ENCODE peak calls at places on chromosomes 6 and 20, in nine cellular contexts. One of them, this sample, is unnamed.

GRCh38 chr20:58839474-58839874 is 11.2 kb downstream of the GNAS-AS1 start:
- DNase-seq in stimulated activated naive CD4-positive, alpha-beta T cell treated with Interleukin-2 at 50 U/mL for 16 hours: peak
- DNase-seq in hippocampal formation: no peak
- DNase-seq in fibroblast of lung: peak
- DNase-seq in NCI-H460: peak
- DNase-seq in memory B cell: no peak
- DNase-seq in T-helper 2 cell: no peak
- DNase-seq in GM10248: no peak
- DNase-seq in endothelial cell: peak
- DNase-seq in this sample: no peak

GRCh38 chr6:62371840-62372239 is 85.8 kb upstream of the KHDRBS2 start:
- DNase-seq in T-helper 2 cell: no peak
- DNase-seq in fibroblast of lung: no peak
- DNase-seq in memory B cell: no peak
- DNase-seq in stimulated activated naive CD4-positive, alpha-beta T cell treated with Interleukin-2 at 50 U/mL for 16 hours: no peak
- DNase-seq in NCI-H460: no peak
- DNase-seq in endothelial cell: no peak
- DNase-seq in GM10248: no peak
- DNase-seq in hippocampal formation: no peak
- DNase-seq in this sample: no peak

GRCh38 chr6:10389739-10390494 is 25.0 kb downstream of the TFAP2A start:
- DNase-seq in NCI-H460: no peak
- DNase-seq in stimulated activated naive CD4-positive, alpha-beta T cell treated with Interleukin-2 at 50 U/mL for 16 hours: no peak
- DNase-seq in hippocampal formation: no peak
- DNase-seq in memory B cell: no peak
- DNase-seq in endothelial cell: no peak
- DNase-seq in fibroblast of lung: no peak
- DNase-seq in T-helper 2 cell: no peak
- DNase-seq in GM10248: no peak
- DNase-seq in this sample: no peak

GRCh38 chr6:142927904-142928303 is 17.1 kb downstream of the HIVEP2 start:
- DNase-seq in GM10248: no peak
- DNase-seq in memory B cell: no peak
- DNase-seq in stimulated activated naive CD4-positive, alpha-beta T cell treated with Interleukin-2 at 50 U/mL for 16 hours: no peak
- DNase-seq in endothelial cell: no peak
- DNase-seq in NCI-H460: no peak
- DNase-seq in T-helper 2 cell: no peak
- DNase-seq in hippocampal formation: no peak
- DNase-seq in fibroblast of lung: peak
- DNase-seq in this sample: no peak

GRCh38 chr6:64258752-64259151 is 623.1 kb downstream of the PHF3 start:
- DNase-seq in hippocampal formation: no peak
- DNase-seq in stimulated activated naive CD4-positive, alpha-beta T cell treated with Interleukin-2 at 50 U/mL for 16 hours: no peak
- DNase-seq in endothelial cell: no peak
- DNase-seq in NCI-H460: no peak
- DNase-seq in T-helper 2 cell: no peak
- DNase-seq in fibroblast of lung: no peak
- DNase-seq in GM10248: no peak
- DNase-seq in memory B cell: no peak
- DNase-seq in this sample: no peak

GRCh38 chr20:32979201-32979998 is 24.8 kb downstream of the SUN5 start:
- DNase-seq in NCI-H460: no peak
- DNase-seq in hippocampal formation: no peak
- DNase-seq in memory B cell: no peak
- DNase-seq in fibroblast of lung: no peak
- DNase-seq in endothelial cell: no peak
- DNase-seq in GM10248: no peak
- DNase-seq in T-helper 2 cell: no peak
- DNase-seq in stimulated activated naive CD4-positive, alpha-beta T cell treated with Interleukin-2 at 50 U/mL for 16 hours: no peak
- DNase-seq in this sample: no peak

GRCh38 chr6:50891290-50891689 is 72.6 kb downstream of the TFAP2B start:
- DNase-seq in memory B cell: no peak
- DNase-seq in hippocampal formation: no peak
- DNase-seq in GM10248: no peak
- DNase-seq in NCI-H460: no peak
- DNase-seq in endothelial cell: no peak
- DNase-seq in fibroblast of lung: no peak
- DNase-seq in stimulated activated naive CD4-positive, alpha-beta T cell treated with Interleukin-2 at 50 U/mL for 16 hours: no peak
- DNase-seq in T-helper 2 cell: no peak
- DNase-seq in this sample: no peak

GRCh38 chr6:120363429-120363828 is 970.9 kb downstream of the TBC1D32 start:
- DNase-seq in endothelial cell: no peak
- DNase-seq in fibroblast of lung: no peak
- DNase-seq in stimulated activated naive CD4-positive, alpha-beta T cell treated with Interleukin-2 at 50 U/mL for 16 hours: no peak
- DNase-seq in memory B cell: no peak
- DNase-seq in hippocampal formation: no peak
- DNase-seq in T-helper 2 cell: no peak
- DNase-seq in GM10248: no peak
- DNase-seq in NCI-H460: no peak
- DNase-seq in this sample: no peak

GRCh38 chr6:72111611-72112010 is 225.3 kb downstream of the RIMS1 start:
- DNase-seq in GM10248: no peak
- DNase-seq in NCI-H460: no peak
- DNase-seq in T-helper 2 cell: no peak
- DNase-seq in hippocampal formation: no peak
- DNase-seq in stimulated activated naive CD4-positive, alpha-beta T cell treated with Interleukin-2 at 50 U/mL for 16 hours: no peak
- DNase-seq in endothelial cell: no peak
- DNase-seq in fibroblast of lung: no peak
- DNase-seq in memory B cell: no peak
- DNase-seq in this sample: no peak

GRCh38 chr6:111852704-111853103 is 20.5 kb downstream of the FYN start:
- DNase-seq in T-helper 2 cell: no peak
- DNase-seq in GM10248: no peak
- DNase-seq in endothelial cell: no peak
- DNase-seq in hippocampal formation: no peak
- DNase-seq in NCI-H460: no peak
- DNase-seq in fibroblast of lung: peak
- DNase-seq in memory B cell: no peak
- DNase-seq in stimulated activated naive CD4-positive, alpha-beta T cell treated with Interleukin-2 at 50 U/mL for 16 hours: no peak
- DNase-seq in this sample: no peak

GRCh38 chr6:170259301-170259700 is 31.6 kb downstream of the DLL1 start:
- DNase-seq in hippocampal formation: no peak
- DNase-seq in GM10248: no peak
- DNase-seq in fibroblast of lung: no peak
- DNase-seq in T-helper 2 cell: no peak
- DNase-seq in NCI-H460: no peak
- DNase-seq in endothelial cell: no peak
- DNase-seq in stimulated activated naive CD4-positive, alpha-beta T cell treated with Interleukin-2 at 50 U/mL for 16 hours: no peak
- DNase-seq in memory B cell: no peak
- DNase-seq in this sample: no peak

GRCh38 chr6:148808786-148809304 is 62.0 kb downstream of the UST start:
- DNase-seq in GM10248: no peak
- DNase-seq in T-helper 2 cell: no peak
- DNase-seq in stimulated activated naive CD4-positive, alpha-beta T cell treated with Interleukin-2 at 50 U/mL for 16 hours: no peak
- DNase-seq in memory B cell: no peak
- DNase-seq in fibroblast of lung: no peak
- DNase-seq in NCI-H460: no peak
- DNase-seq in endothelial cell: no peak
- DNase-seq in hippocampal formation: no peak
- DNase-seq in this sample: no peak

GRCh38 chr20:36467076-36467999 is 74.0 kb upstream of the MYL9 start:
- DNase-seq in hippocampal formation: no peak
- DNase-seq in NCI-H460: no peak
- DNase-seq in stimulated activated naive CD4-positive, alpha-beta T cell treated with Interleukin-2 at 50 U/mL for 16 hours: peak
- DNase-seq in GM10248: peak
- DNase-seq in endothelial cell: no peak
- DNase-seq in T-helper 2 cell: peak
- DNase-seq in memory B cell: no peak
- DNase-seq in fibroblast of lung: peak
- DNase-seq in this sample: peak

GRCh38 chr6:109314313-109314712 is 68.0 kb downstream of the CD164 start:
- DNase-seq in NCI-H460: no peak
- DNase-seq in fibroblast of lung: no peak
- DNase-seq in endothelial cell: no peak
- DNase-seq in memory B cell: no peak
- DNase-seq in GM10248: no peak
- DNase-seq in stimulated activated naive CD4-positive, alpha-beta T cell treated with Interleukin-2 at 50 U/mL for 16 hours: no peak
- DNase-seq in hippocampal formation: no peak
- DNase-seq in T-helper 2 cell: no peak
- DNase-seq in this sample: no peak

GRCh38 chr20:44136579-44136978 is 50.4 kb downstream of the JPH2 start:
- DNase-seq in fibroblast of lung: no peak
- DNase-seq in hippocampal formation: no peak
- DNase-seq in endothelial cell: no peak
- DNase-seq in GM10248: no peak
- DNase-seq in stimulated activated naive CD4-positive, alpha-beta T cell treated with Interleukin-2 at 50 U/mL for 16 hours: no peak
- DNase-seq in NCI-H460: no peak
- DNase-seq in memory B cell: no peak
- DNase-seq in T-helper 2 cell: no peak
- DNase-seq in this sample: no peak

GRCh38 chr20:48025061-48025515 is 239.8 kb upstream of the SULF2 start:
- DNase-seq in endothelial cell: no peak
- DNase-seq in stimulated activated naive CD4-positive, alpha-beta T cell treated with Interleukin-2 at 50 U/mL for 16 hours: no peak
- DNase-seq in memory B cell: no peak
- DNase-seq in GM10248: no peak
- DNase-seq in fibroblast of lung: peak
- DNase-seq in NCI-H460: no peak
- DNase-seq in hippocampal formation: no peak
- DNase-seq in T-helper 2 cell: no peak
- DNase-seq in this sample: peak

GRCh38 chr20:13285408-13285807 is 64.3 kb downstream of the ISM1 start:
- DNase-seq in endothelial cell: no peak
- DNase-seq in memory B cell: no peak
- DNase-seq in NCI-H460: no peak
- DNase-seq in fibroblast of lung: no peak
- DNase-seq in T-helper 2 cell: no peak
- DNase-seq in GM10248: no peak
- DNase-seq in hippocampal formation: no peak
- DNase-seq in stimulated activated naive CD4-positive, alpha-beta T cell treated with Interleukin-2 at 50 U/mL for 16 hours: no peak
- DNase-seq in this sample: no peak

GRCh38 chr6:167795874-167796667 is 30.6 kb upstream of the AFDN start:
- DNase-seq in fibroblast of lung: no peak
- DNase-seq in stimulated activated naive CD4-positive, alpha-beta T cell treated with Interleukin-2 at 50 U/mL for 16 hours: no peak
- DNase-seq in hippocampal formation: peak
- DNase-seq in memory B cell: no peak
- DNase-seq in endothelial cell: no peak
- DNase-seq in T-helper 2 cell: no peak
- DNase-seq in GM10248: no peak
- DNase-seq in NCI-H460: no peak
- DNase-seq in this sample: no peak

GRCh38 chr6:155084431-155085123 is 89.5 kb downstream of the TIAM2 start:
- DNase-seq in endothelial cell: no peak
- DNase-seq in GM10248: no peak
- DNase-seq in T-helper 2 cell: no peak
- DNase-seq in fibroblast of lung: no peak
- DNase-seq in stimulated activated naive CD4-positive, alpha-beta T cell treated with Interleukin-2 at 50 U/mL for 16 hours: no peak
- DNase-seq in memory B cell: no peak
- DNase-seq in hippocampal formation: no peak
- DNase-seq in NCI-H460: no peak
- DNase-seq in this sample: no peak

GRCh38 chr6:119308994-119309657 is 40.4 kb downstream of the MAN1A1 start:
- DNase-seq in NCI-H460: no peak
- DNase-seq in GM10248: no peak
- DNase-seq in hippocampal formation: no peak
- DNase-seq in memory B cell: no peak
- DNase-seq in endothelial cell: no peak
- DNase-seq in T-helper 2 cell: no peak
- DNase-seq in fibroblast of lung: peak
- DNase-seq in stimulated activated naive CD4-positive, alpha-beta T cell treated with Interleukin-2 at 50 U/mL for 16 hours: no peak
- DNase-seq in this sample: no peak

GRCh38 chr6:143950874-143951273 is 57.2 kb downstream of the PLAGL1 start:
- DNase-seq in T-helper 2 cell: no peak
- DNase-seq in NCI-H460: no peak
- DNase-seq in memory B cell: no peak
- DNase-seq in GM10248: no peak
- DNase-seq in hippocampal formation: no peak
- DNase-seq in fibroblast of lung: no peak
- DNase-seq in stimulated activated naive CD4-positive, alpha-beta T cell treated with Interleukin-2 at 50 U/mL for 16 hours: no peak
- DNase-seq in endothelial cell: no peak
- DNase-seq in this sample: no peak

GRCh38 chr6:112485140-112485539 is 138.0 kb downstream of the RFPL4B start:
- DNase-seq in endothelial cell: no peak
- DNase-seq in stimulated activated naive CD4-positive, alpha-beta T cell treated with Interleukin-2 at 50 U/mL for 16 hours: no peak
- DNase-seq in NCI-H460: no peak
- DNase-seq in hippocampal formation: no peak
- DNase-seq in T-helper 2 cell: no peak
- DNase-seq in memory B cell: no peak
- DNase-seq in GM10248: no peak
- DNase-seq in fibroblast of lung: no peak
- DNase-seq in this sample: no peak

GRCh38 chr20:57473246-57474042 is 51.5 kb downstream of the CTCFL start:
- DNase-seq in endothelial cell: no peak
- DNase-seq in NCI-H460: no peak
- DNase-seq in memory B cell: no peak
- DNase-seq in fibroblast of lung: no peak
- DNase-seq in T-helper 2 cell: no peak
- DNase-seq in GM10248: peak
- DNase-seq in stimulated activated naive CD4-positive, alpha-beta T cell treated with Interleukin-2 at 50 U/mL for 16 hours: no peak
- DNase-seq in hippocampal formation: peak
- DNase-seq in this sample: peak

GRCh38 chr6:30061766-30062458 is 847 bp downstream of the POLR1H start:
- DNase-seq in stimulated activated naive CD4-positive, alpha-beta T cell treated with Interleukin-2 at 50 U/mL for 16 hours: peak
- DNase-seq in T-helper 2 cell: peak
- DNase-seq in endothelial cell: no peak
- DNase-seq in memory B cell: no peak
- DNase-seq in NCI-H460: no peak
- DNase-seq in fibroblast of lung: peak
- DNase-seq in hippocampal formation: no peak
- DNase-seq in GM10248: no peak
- DNase-seq in this sample: peak

GRCh38 chr6:26530203-26530602 is 8.0 kb upstream of the HMGN4 start:
- DNase-seq in hippocampal formation: no peak
- DNase-seq in fibroblast of lung: no peak
- DNase-seq in endothelial cell: no peak
- DNase-seq in NCI-H460: no peak
- DNase-seq in stimulated activated naive CD4-positive, alpha-beta T cell treated with Interleukin-2 at 50 U/mL for 16 hours: no peak
- DNase-seq in memory B cell: no peak
- DNase-seq in T-helper 2 cell: no peak
- DNase-seq in GM10248: no peak
- DNase-seq in this sample: no peak

GRCh38 chr6:16105874-16106273 is 23.0 kb upstream of the MYLIP start:
- DNase-seq in stimulated activated naive CD4-positive, alpha-beta T cell treated with Interleukin-2 at 50 U/mL for 16 hours: no peak
- DNase-seq in memory B cell: no peak
- DNase-seq in T-helper 2 cell: no peak
- DNase-seq in hippocampal formation: no peak
- DNase-seq in GM10248: no peak
- DNase-seq in NCI-H460: no peak
- DNase-seq in endothelial cell: no peak
- DNase-seq in fibroblast of lung: peak
- DNase-seq in this sample: no peak

GRCh38 chr20:33474097-33474846 is 15.6 kb upstream of the CBFA2T2 start:
- DNase-seq in fibroblast of lung: no peak
- DNase-seq in stimulated activated naive CD4-positive, alpha-beta T cell treated with Interleukin-2 at 50 U/mL for 16 hours: no peak
- DNase-seq in endothelial cell: no peak
- DNase-seq in GM10248: no peak
- DNase-seq in hippocampal formation: no peak
- DNase-seq in NCI-H460: no peak
- DNase-seq in memory B cell: no peak
- DNase-seq in T-helper 2 cell: no peak
- DNase-seq in this sample: no peak

GRCh38 chr20:38330638-38331037 is 15.6 kb upstream of the LBP start:
- DNase-seq in GM10248: no peak
- DNase-seq in stimulated activated naive CD4-positive, alpha-beta T cell treated with Interleukin-2 at 50 U/mL for 16 hours: no peak
- DNase-seq in memory B cell: no peak
- DNase-seq in NCI-H460: no peak
- DNase-seq in hippocampal formation: no peak
- DNase-seq in fibroblast of lung: no peak
- DNase-seq in T-helper 2 cell: no peak
- DNase-seq in endothelial cell: no peak
- DNase-seq in this sample: no peak

GRCh38 chr6:44058617-44059358 is 68.5 kb downstream of the MRPL14 start:
- DNase-seq in stimulated activated naive CD4-positive, alpha-beta T cell treated with Interleukin-2 at 50 U/mL for 16 hours: no peak
- DNase-seq in memory B cell: no peak
- DNase-seq in T-helper 2 cell: no peak
- DNase-seq in fibroblast of lung: peak
- DNase-seq in GM10248: peak
- DNase-seq in hippocampal formation: no peak
- DNase-seq in endothelial cell: no peak
- DNase-seq in NCI-H460: peak
- DNase-seq in this sample: peak

GRCh38 chr6:166025149-166025898 is 142.3 kb downstream of the TBXT start:
- DNase-seq in stimulated activated naive CD4-positive, alpha-beta T cell treated with Interleukin-2 at 50 U/mL for 16 hours: no peak
- DNase-seq in T-helper 2 cell: no peak
- DNase-seq in GM10248: no peak
- DNase-seq in hippocampal formation: no peak
- DNase-seq in NCI-H460: no peak
- DNase-seq in fibroblast of lung: peak
- DNase-seq in endothelial cell: no peak
- DNase-seq in memory B cell: no peak
- DNase-seq in this sample: no peak

GRCh38 chr6:29008089-29008488 is 3.0 kb upstream of the ZNF311 start:
- DNase-seq in endothelial cell: no peak
- DNase-seq in memory B cell: no peak
- DNase-seq in T-helper 2 cell: no peak
- DNase-seq in stimulated activated naive CD4-positive, alpha-beta T cell treated with Interleukin-2 at 50 U/mL for 16 hours: no peak
- DNase-seq in fibroblast of lung: no peak
- DNase-seq in hippocampal formation: no peak
- DNase-seq in GM10248: no peak
- DNase-seq in NCI-H460: no peak
- DNase-seq in this sample: no peak